ENCODE peak calls at places on chromosomes 12 and 14, in nine cellular contexts. One of them, this sample, is unnamed.

GRCh38 chr14:58912287-58912686 is 274.5 kb downstream of the DACT1 start:
- DNase-seq in posterior cingulate gyrus: no peak
- DNase-seq in psoas muscle: no peak
- DNase-seq in IMR-90: no peak
- DNase-seq in HEK293T: no peak
- DNase-seq in HuH-7.5: no peak
- DNase-seq in heart left ventricle: no peak
- DNase-seq in T follicular helper cell: no peak
- DNase-seq in NCI-H345: no peak
- DNase-seq in this sample: no peak

GRCh38 chr14:92252291-92252690 is 70.7 kb upstream of the SLC24A4 start:
- DNase-seq in posterior cingulate gyrus: peak
- DNase-seq in psoas muscle: no peak
- DNase-seq in IMR-90: no peak
- DNase-seq in HEK293T: no peak
- DNase-seq in HuH-7.5: no peak
- DNase-seq in heart left ventricle: no peak
- DNase-seq in T follicular helper cell: no peak
- DNase-seq in NCI-H345: no peak
- DNase-seq in this sample: no peak

GRCh38 chr12:105253882-105254513 is 18.0 kb upstream of the APPL2 start:
- DNase-seq in posterior cingulate gyrus: no peak
- DNase-seq in psoas muscle: no peak
- DNase-seq in IMR-90: peak
- DNase-seq in HEK293T: no peak
- DNase-seq in HuH-7.5: no peak
- DNase-seq in heart left ventricle: no peak
- DNase-seq in T follicular helper cell: no peak
- DNase-seq in NCI-H345: no peak
- DNase-seq in this sample: no peak

GRCh38 chr12:122081108-122081696 is 2.6 kb downstream of the MLXIP start:
- DNase-seq in posterior cingulate gyrus: no peak
- DNase-seq in psoas muscle: no peak
- DNase-seq in IMR-90: no peak
- DNase-seq in HEK293T: no peak
- DNase-seq in HuH-7.5: no peak
- DNase-seq in heart left ventricle: peak
- DNase-seq in T follicular helper cell: no peak
- DNase-seq in NCI-H345: no peak
- DNase-seq in this sample: no peak

GRCh38 chr12:59182191-59182590 is 261.9 kb upstream of the LRIG3 start:
- DNase-seq in posterior cingulate gyrus: no peak
- DNase-seq in psoas muscle: no peak
- DNase-seq in IMR-90: no peak
- DNase-seq in HEK293T: no peak
- DNase-seq in HuH-7.5: no peak
- DNase-seq in heart left ventricle: no peak
- DNase-seq in T follicular helper cell: no peak
- DNase-seq in NCI-H345: no peak
- DNase-seq in this sample: no peak

GRCh38 chr14:76977793-76978730 is 50.4 kb downstream of the IRF2BPL start:
- DNase-seq in posterior cingulate gyrus: no peak
- DNase-seq in psoas muscle: peak
- DNase-seq in IMR-90: peak
- DNase-seq in HEK293T: no peak
- DNase-seq in HuH-7.5: no peak
- DNase-seq in heart left ventricle: peak
- DNase-seq in T follicular helper cell: peak
- DNase-seq in NCI-H345: no peak
- DNase-seq in this sample: peak

GRCh38 chr12:64824130-64824499 is 332 bp upstream of the TBC1D30 start:
- DNase-seq in posterior cingulate gyrus: no peak
- DNase-seq in psoas muscle: no peak
- DNase-seq in IMR-90: no peak
- DNase-seq in HEK293T: no peak
- DNase-seq in HuH-7.5: no peak
- DNase-seq in heart left ventricle: no peak
- DNase-seq in T follicular helper cell: no peak
- DNase-seq in NCI-H345: no peak
- DNase-seq in this sample: no peak

GRCh38 chr12:80821513-80822000 is 104.8 kb downstream of the MYF5 start:
- DNase-seq in posterior cingulate gyrus: no peak
- DNase-seq in psoas muscle: no peak
- DNase-seq in IMR-90: no peak
- DNase-seq in HEK293T: no peak
- DNase-seq in HuH-7.5: no peak
- DNase-seq in heart left ventricle: peak
- DNase-seq in T follicular helper cell: no peak
- DNase-seq in NCI-H345: no peak
- DNase-seq in this sample: no peak

GRCh38 chr12:24997970-24998582 is 49.2 kb upstream of the BCAT1 start:
- DNase-seq in posterior cingulate gyrus: no peak
- DNase-seq in psoas muscle: no peak
- DNase-seq in IMR-90: peak
- DNase-seq in HEK293T: no peak
- DNase-seq in HuH-7.5: no peak
- DNase-seq in heart left ventricle: no peak
- DNase-seq in T follicular helper cell: no peak
- DNase-seq in NCI-H345: no peak
- DNase-seq in this sample: no peak

This sample was measured in effector memory CD4-positive, alpha-beta T cell.